ENCODE peak calls at places on chromosomes 11 and 22, in five cellular contexts. Z, M, X, I and L are unnamed samples.

GRCh38 chr22:50189184-50189848 is 3.6 kb downstream of the TRABD start:
- DNase-seq in Z (no peak), M (no peak), X (no peak), I (no peak), L (no peak)

GRCh38 chr11:67289651-67290479 is 762 bp downstream of the ANKRD13D start:
- DNase-seq in M (peak; percentile 10), Z (no peak), I (no peak), X (no peak), L (no peak)

GRCh38 chr11:130477646-130478203 is 29.3 kb downstream of the ADAMTS15 start:
- DNase-seq in Z (peak; percentile 38), X (no peak), I (no peak), M (peak; percentile 59), L (no peak)

GRCh38 chr11:68798221-68798813 is 43.4 kb downstream of the CPT1A start:
- DNase-seq in X (no peak), M (no peak), Z (peak; percentile 27), I (peak; percentile 56), L (no peak)

GRCh38 chr22:46376908-46377565 is 41.5 kb downstream of the TRMU start:
- DNase-seq in I (no peak), M (no peak), Z (no peak), X (peak; percentile 80), L (no peak)

GRCh38 chr11:79150320-79150719 is 290.5 kb downstream of the TENM4 start:
- DNase-seq in X (no peak), Z (no peak), I (no peak), M (peak; percentile 11), L (no peak)

GRCh38 chr11:59973097-59973496 is 9.3 kb downstream of the OOSP4A start:
- DNase-seq in I (no peak), X (no peak), Z (no peak), M (no peak), L (no peak)

GRCh38 chr11:37450613-37451012 is 852.6 kb upstream of the RAG2 start:
- DNase-seq in Z (peak; percentile 13), I (no peak), M (peak; percentile 6), X (no peak), L (peak; percentile 18)

GRCh38 chr22:46714550-46714949 is 23.5 kb downstream of the CERK start:
- DNase-seq in I (no peak), X (no peak), Z (peak; percentile 68), M (no peak), L (no peak)

GRCh38 chr11:843086-843704 is 543 bp downstream of the TSPAN4 start:
- DNase-seq in M (no peak), I (peak; percentile 44), Z (no peak), X (no peak), L (no peak)

GRCh38 chr11:40619631-40620030 is 839.8 kb downstream of the LRRC4C start:
- DNase-seq in M (no peak), I (no peak), Z (no peak), X (no peak), L (no peak)

GRCh38 chr11:12993626-12994025 is 15.5 kb upstream of the RASSF10 start:
- DNase-seq in I (no peak), X (no peak), M (no peak), Z (no peak), L (no peak)

GRCh38 chr11:112161012-112161411 is 2.9 kb downstream of the IL18 start:
- DNase-seq in I (no peak), X (no peak), Z (peak; percentile 36), M (no peak), L (peak; percentile 2)